ENCODE peak calls at places on chromosomes 6 and 20, in four cellular contexts. K is activated T-cell treated with anti-CD3 and anti-CD28 coated beads, Interleukin-2, amount 50 U/mL, for 72 hours; J is NCI-H460; Q is GM23248. P is an unnamed sample.

GRCh38 chr6:127539292-127539691 is 20.2 kb upstream of the MTCL3 start:
- DNase-seq in K (no peak), J (peak), Q (peak), P (no peak)

GRCh38 chr20:51386586-51386985 is 155.9 kb downstream of the NFATC2 start:
- DNase-seq in K (peak), J (no peak), Q (no peak), P (peak)

GRCh38 chr6:106724848-106725247 is 95.5 kb downstream of the QRSL1 start:
- DNase-seq in K (no peak), J (no peak), Q (no peak), P (no peak)

GRCh38 chr6:686528-686927 is 6.4 kb downstream of the EXOC2 start:
- DNase-seq in K (no peak), J (no peak), Q (no peak), P (no peak)

GRCh38 chr20:34397096-34397495 is 34.0 kb downstream of the ITCH start:
- DNase-seq in K (no peak), J (no peak), Q (no peak), P (no peak)

GRCh38 chr6:89413006-89413400 is 930 bp upstream of the RRAGD start:
- DNase-seq in K (no peak), J (no peak), Q (no peak), P (no peak)

GRCh38 chr6:123648723-123649122 is 12.0 kb upstream of the TRDN start:
- DNase-seq in K (no peak), J (no peak), Q (no peak), P (no peak)

GRCh38 chr20:3751664-3752385 is 15.7 kb downstream of the ADISSP start:
- DNase-seq in K (peak), J (peak), Q (no peak), P (peak)

GRCh38 chr6:69578366-69578890 is 218.4 kb downstream of the LMBRD1 start:
- DNase-seq in K (no peak), J (no peak), Q (no peak), P (no peak)

GRCh38 chr6:158772172-158772571 is 47.0 kb downstream of the EZR start:
- DNase-seq in K (no peak), J (no peak), Q (no peak), P (no peak)

GRCh38 chr6:106883808-106884262 is 90.7 kb downstream of the CD24 start:
- DNase-seq in K (no peak), J (no peak), Q (no peak), P (no peak)

GRCh38 chr20:57603120-57603519 is 17.1 kb downstream of the ZBP1 start:
- DNase-seq in K (no peak), J (no peak), Q (no peak), P (no peak)

GRCh38 chr6:68497927-68498326 is 137.2 kb upstream of the ADGRB3 start:
- DNase-seq in K (no peak), J (no peak), Q (no peak), P (no peak)